ENCODE peak calls at places on chromosomes 12 and 14, in four cellular contexts. One of them, this sample, is unnamed.

GRCh38 chr14:61511558-61511924 is 183.8 kb upstream of the HIF1A start:
- DNase-seq in HepG2: no peak
- DNase-seq in HCT116: no peak
- DNase-seq in K562: no peak
- DNase-seq in this sample: no peak

GRCh38 chr12:81128930-81129554 is 51.2 kb downstream of the ACSS3 start:
- DNase-seq in HepG2: peak
- DNase-seq in HCT116: peak
- DNase-seq in K562: peak
- DNase-seq in this sample: peak

GRCh38 chr14:79855789-79856188 is 355.5 kb downstream of the DIO2 start:
- DNase-seq in HepG2: no peak
- DNase-seq in HCT116: no peak
- DNase-seq in K562: no peak
- DNase-seq in this sample: no peak

GRCh38 chr12:40469736-40470135 is 222.5 kb upstream of the CNTN1 start:
- DNase-seq in HepG2: no peak
- DNase-seq in HCT116: no peak
- DNase-seq in K562: no peak
- DNase-seq in this sample: peak

GRCh38 chr12:62371661-62372060 is 95.0 kb upstream of the MON2 start:
- DNase-seq in HepG2: no peak
- DNase-seq in HCT116: no peak
- DNase-seq in K562: no peak
- DNase-seq in this sample: no peak

GRCh38 chr12:28212182-28212581 is 21.9 kb downstream of the CCDC91 start:
- DNase-seq in HepG2: no peak
- DNase-seq in HCT116: no peak
- DNase-seq in K562: no peak
- DNase-seq in this sample: no peak

GRCh38 chr14:33010495-33010894 is 71.8 kb downstream of the NPAS3 start:
- DNase-seq in HepG2: no peak
- DNase-seq in HCT116: no peak
- DNase-seq in K562: no peak
- DNase-seq in this sample: no peak

GRCh38 chr14:32077081-32078029 is at the start of gene ARHGAP5:
- DNase-seq in HepG2: peak
- DNase-seq in HCT116: no peak
- DNase-seq in K562: no peak
- DNase-seq in this sample: peak

GRCh38 chr14:106491851-106492250 is 965.5 kb downstream of the TMEM121 start:
- DNase-seq in HepG2: no peak
- DNase-seq in HCT116: no peak
- DNase-seq in K562: peak
- DNase-seq in this sample: no peak

GRCh38 chr12:9920451-9920850 is 11.7 kb downstream of the CLEC2A start:
- DNase-seq in HepG2: no peak
- DNase-seq in HCT116: no peak
- DNase-seq in K562: no peak
- DNase-seq in this sample: no peak

GRCh38 chr12:6532051-6532926 is 2.0 kb upstream of the GAPDH start:
- DNase-seq in HepG2: peak
- DNase-seq in HCT116: peak
- DNase-seq in K562: peak
- DNase-seq in this sample: peak

GRCh38 chr12:4156317-4156716 is 117.2 kb upstream of the CCND2 start:
- DNase-seq in HepG2: no peak
- DNase-seq in HCT116: no peak
- DNase-seq in K562: no peak
- DNase-seq in this sample: no peak

GRCh38 chr12:127146991-127147718 is 1119.8 kb upstream of the TMEM132C start:
- DNase-seq in HepG2: no peak
- DNase-seq in HCT116: no peak
- DNase-seq in K562: no peak
- DNase-seq in this sample: no peak

GRCh38 chr14:70358631-70359030 is 852 bp downstream of the COX16 start:
- DNase-seq in HepG2: no peak
- DNase-seq in HCT116: no peak
- DNase-seq in K562: peak
- DNase-seq in this sample: peak

GRCh38 chr14:100065161-100065871 is at the start of gene EVL:
- DNase-seq in HepG2: no peak
- DNase-seq in HCT116: no peak
- DNase-seq in K562: peak
- DNase-seq in this sample: no peak

GRCh38 chr12:61220337-61220736 is 1039.9 kb upstream of the USP15 start:
- DNase-seq in HepG2: no peak
- DNase-seq in HCT116: no peak
- DNase-seq in K562: no peak
- DNase-seq in this sample: no peak

GRCh38 chr12:56158926-56159461 is 835 bp downstream of the MYL6 start:
- DNase-seq in HepG2: peak
- DNase-seq in HCT116: no peak
- DNase-seq in K562: peak
- DNase-seq in this sample: peak

DNA sequence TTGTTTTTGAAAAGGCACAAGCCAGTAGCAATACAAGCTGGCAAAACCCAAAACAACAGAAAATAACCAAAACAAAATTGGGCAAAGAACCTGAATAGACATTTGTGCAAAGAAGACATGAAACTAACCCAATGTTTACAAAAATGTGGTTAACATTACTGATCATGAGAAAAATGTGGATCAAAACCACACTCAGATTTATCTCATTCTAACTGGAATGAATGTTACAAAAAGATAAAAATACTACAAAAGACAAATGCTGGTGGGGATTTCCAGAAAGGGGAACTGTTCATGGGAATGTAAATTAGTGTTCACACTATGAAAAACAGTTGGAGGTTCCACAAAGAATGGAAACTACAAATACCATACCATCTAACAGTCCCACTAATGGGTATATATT is 26.6 kb downstream of the ASCL4 start:
- DNase-seq in HepG2: no peak
- DNase-seq in HCT116: no peak
- DNase-seq in K562: no peak
- DNase-seq in this sample: no peak
- TF ChIP-seq ELF1 in HepG2: no peak
- TF ChIP-seq ELF1 in HCT116: no peak
- TF ChIP-seq ELF1 in K562: no peak
- TF ChIP-seq ELF1 in this sample: no peak

DNA sequence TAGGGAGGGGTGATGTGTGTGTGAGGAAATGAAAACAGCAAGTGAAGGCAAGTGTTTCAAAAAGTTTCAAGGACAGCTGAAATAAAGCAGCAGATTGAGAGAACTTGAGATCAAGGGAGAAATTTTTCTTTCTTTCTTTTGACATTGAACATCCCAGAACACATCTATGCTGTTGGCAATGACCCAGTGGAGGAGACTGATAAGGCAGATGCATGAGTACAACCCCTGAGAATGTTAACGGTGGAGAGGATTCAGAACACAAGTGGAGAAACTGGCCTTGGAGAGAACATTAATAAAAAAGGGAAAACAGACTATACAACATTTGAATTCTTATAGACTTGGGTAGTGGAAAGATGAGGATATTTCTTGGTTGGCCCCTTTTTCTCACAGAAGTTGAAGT is 2.9 kb downstream of the LLPH start:
- DNase-seq in HepG2: no peak
- DNase-seq in HCT116: no peak
- DNase-seq in K562: peak
- DNase-seq in this sample: no peak
- TF ChIP-seq ELF1 in HepG2: no peak
- TF ChIP-seq ELF1 in HCT116: no peak
- TF ChIP-seq ELF1 in K562: no peak
- TF ChIP-seq ELF1 in this sample: no peak

DNA sequence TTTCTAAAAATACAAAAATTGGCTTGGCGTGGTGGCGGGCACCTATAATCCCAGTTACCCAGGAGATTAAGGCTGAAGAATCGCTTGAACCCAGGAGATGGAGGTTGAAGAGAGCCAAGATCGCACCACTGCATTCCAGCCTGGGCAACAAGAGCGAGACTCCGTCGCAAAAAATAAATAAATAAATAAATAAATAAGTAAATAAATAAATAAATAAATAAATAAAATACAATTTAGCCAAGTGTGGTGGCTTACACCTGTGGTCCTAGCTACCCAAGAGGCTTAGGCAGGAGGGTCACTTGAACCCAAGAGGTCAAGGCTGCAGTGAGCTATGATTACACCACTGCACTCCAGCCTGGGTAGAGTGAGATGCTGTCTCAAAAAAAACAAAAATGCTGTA is 26.5 kb upstream of the SPTSSA start:
- DNase-seq in HepG2: no peak
- DNase-seq in HCT116: no peak
- DNase-seq in K562: no peak
- DNase-seq in this sample: no peak
- TF ChIP-seq ELF1 in HepG2: no peak
- TF ChIP-seq ELF1 in HCT116: no peak
- TF ChIP-seq ELF1 in K562: no peak
- TF ChIP-seq ELF1 in this sample: no peak

GRCh38 chr14:57291692-57292647 is 23.2 kb downstream of the AP5M1 start:
- DNase-seq in HepG2: peak
- DNase-seq in HCT116: no peak
- DNase-seq in K562: no peak
- DNase-seq in this sample: no peak

GRCh38 chr14:57295261-57295660 is 26.5 kb downstream of the AP5M1 start:
- DNase-seq in HepG2: no peak
- DNase-seq in HCT116: no peak
- DNase-seq in K562: no peak
- DNase-seq in this sample: no peak

GRCh38 chr14:57293851-57294837 is 25.4 kb downstream of the AP5M1 start:
- DNase-seq in HepG2: no peak
- DNase-seq in HCT116: no peak
- DNase-seq in K562: no peak
- DNase-seq in this sample: no peak

GRCh38 chr14:57287745-57288144 is 19.0 kb downstream of the AP5M1 start:
- DNase-seq in HepG2: no peak
- DNase-seq in HCT116: no peak
- DNase-seq in K562: peak
- DNase-seq in this sample: no peak

GRCh38 chr14:57290753-57291152 is 22.0 kb downstream of the AP5M1 start:
- DNase-seq in HepG2: no peak
- DNase-seq in HCT116: no peak
- DNase-seq in K562: no peak
- DNase-seq in this sample: no peak
- TF ChIP-seq ELF1 in HepG2: no peak
- TF ChIP-seq ELF1 in HCT116: no peak
- TF ChIP-seq ELF1 in K562: no peak
- TF ChIP-seq ELF1 in this sample: no peak

DNA sequence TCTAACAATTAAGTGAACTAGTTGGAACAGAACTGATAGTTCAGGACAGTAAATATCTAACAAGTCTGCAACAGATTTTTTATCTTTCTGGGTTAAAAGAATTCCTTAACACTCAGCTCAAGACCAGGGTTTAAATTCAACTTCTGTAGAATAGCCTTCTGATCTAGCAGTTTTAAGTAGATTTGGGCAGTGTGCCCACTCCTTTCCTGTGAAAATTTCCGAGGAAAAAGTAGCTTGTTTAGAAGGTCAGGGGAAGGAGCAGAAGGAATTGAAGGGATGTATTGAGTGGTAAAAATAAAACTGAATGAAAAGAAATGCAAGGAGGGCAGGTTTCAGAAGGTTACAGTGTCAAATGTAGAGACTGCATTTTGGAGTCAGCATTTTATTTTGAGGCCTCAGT is 45.8 kb downstream of the ATL1 start:
- DNase-seq in HepG2: no peak
- DNase-seq in HCT116: no peak
- DNase-seq in K562: no peak
- DNase-seq in this sample: no peak
- TF ChIP-seq ELF1 in HepG2: no peak
- TF ChIP-seq ELF1 in HCT116: no peak
- TF ChIP-seq ELF1 in K562: no peak
- TF ChIP-seq ELF1 in this sample: no peak

DNA sequence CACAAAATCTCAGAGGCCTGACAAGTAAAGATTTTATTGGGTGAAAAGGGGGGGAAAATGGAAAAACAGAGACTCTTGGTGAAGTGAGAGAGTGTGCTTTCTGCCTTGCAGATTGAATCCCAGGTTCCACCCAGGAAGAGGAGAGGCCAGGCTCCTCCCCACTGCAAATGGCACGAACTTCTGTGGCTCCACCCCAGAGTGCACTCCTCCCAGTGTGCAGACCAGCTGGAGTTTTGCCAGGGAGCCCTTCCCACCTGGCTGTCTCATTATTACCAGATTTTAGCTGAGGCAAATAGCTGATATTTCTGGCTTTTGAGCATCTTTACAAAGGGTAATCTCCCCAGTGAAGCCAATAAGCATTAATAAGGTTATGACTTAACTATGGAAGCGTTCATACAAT is 51.9 kb downstream of the TESPA1 start:
- DNase-seq in HepG2: no peak
- DNase-seq in HCT116: no peak
- DNase-seq in K562: peak
- DNase-seq in this sample: no peak
- TF ChIP-seq ELF1 in HepG2: no peak
- TF ChIP-seq ELF1 in HCT116: no peak
- TF ChIP-seq ELF1 in K562: no peak
- TF ChIP-seq ELF1 in this sample: no peak

GRCh38 chr12:53844989-53845836 is 93.4 kb upstream of the HOXC13 start:
- DNase-seq in HepG2: no peak
- DNase-seq in HCT116: no peak
- DNase-seq in K562: no peak
- DNase-seq in this sample: no peak
- TF ChIP-seq ELF1 in HepG2: no peak
- TF ChIP-seq ELF1 in HCT116: no peak
- TF ChIP-seq ELF1 in K562: no peak
- TF ChIP-seq ELF1 in this sample: no peak

GRCh38 chr14:34462132-34462893 is at the start of gene SPTSSA:
- DNase-seq in HepG2: peak
- DNase-seq in HCT116: peak
- DNase-seq in K562: peak
- DNase-seq in this sample: peak

GRCh38 chr14:34460295-34460694 is 1.7 kb downstream of the SPTSSA start:
- DNase-seq in HepG2: no peak
- DNase-seq in HCT116: no peak
- DNase-seq in K562: no peak
- DNase-seq in this sample: no peak

GRCh38 chr14:34460841-34461240 is 1.2 kb downstream of the SPTSSA start:
- DNase-seq in HepG2: peak
- DNase-seq in HCT116: no peak
- DNase-seq in K562: no peak
- DNase-seq in this sample: no peak

GRCh38 chr14:34463598-34463961 is 1.5 kb upstream of the SPTSSA start:
- DNase-seq in HepG2: no peak
- DNase-seq in HCT116: no peak
- DNase-seq in K562: no peak
- DNase-seq in this sample: no peak

GRCh38 chr14:34461334-34462131 is 507 bp downstream of the SPTSSA start:
- DNase-seq in HepG2: peak
- DNase-seq in HCT116: peak
- DNase-seq in K562: peak
- DNase-seq in this sample: no peak
- TF ChIP-seq ELF1 in HepG2: no peak
- TF ChIP-seq ELF1 in HCT116: no peak
- TF ChIP-seq ELF1 in K562: no peak
- TF ChIP-seq ELF1 in this sample: no peak

This sample was measured in SK-N-SH.